ENCODE peak calls at places on chromosome 2, in ten cellular contexts. U is amniotic stem cell; C is endothelial cell of umbilical vein; A is AG08396; O is lower lobe of right lung; N is anterior cingulate cortex; R is NCI-H1694; D is CD8-positive, alpha-beta T cell; Y is glutamatergic neuron; H is activated B cell treated with CpG ODN at 0.5 μM for 24 hours. X is an unnamed sample.

GRCh38 chr2:47388888-47389287 is 14.1 kb upstream of the MSH2 start:
- DNase-seq in U (no peak), C (no peak), A (no peak), O (no peak), N (no peak), R (no peak), D (no peak), Y (no peak), H (no peak), X (no peak)

GRCh38 chr2:115782286-115782685 is 1339.8 kb downstream of the DPP10 start:
- DNase-seq in U (no peak), C (no peak), A (no peak), O (no peak), N (no peak), R (no peak), D (no peak), Y (no peak), H (no peak), X (no peak)

GRCh38 chr2:584863-585823 is 92.1 kb downstream of the TMEM18 start:
- DNase-seq in U (no peak), C (no peak), A (no peak), O (no peak), N (no peak), R (no peak), D (peak), Y (no peak), H (no peak), X (no peak)

GRCh38 chr2:232410238-232410900 is 3.7 kb downstream of the ALPG start:
- DNase-seq in U (no peak), C (peak), A (no peak), O (no peak), N (no peak), R (no peak), D (no peak), Y (no peak), H (no peak), X (no peak)

GRCh38 chr2:160516547-160517365 is 23.1 kb upstream of the RBMS1 start:
- DNase-seq in U (no peak), C (no peak), A (no peak), O (no peak), N (no peak), R (no peak), D (no peak), Y (no peak), H (no peak), X (peak)

GRCh38 chr2:96520697-96521096 is 15.5 kb upstream of the NEURL3 start:
- DNase-seq in U (no peak), C (no peak), A (no peak), O (no peak), N (no peak), R (no peak), D (no peak), Y (no peak), H (no peak), X (no peak)

GRCh38 chr2:85988210-85988913 is 99.6 kb upstream of the ST3GAL5 start:
- DNase-seq in U (no peak), C (no peak), A (no peak), O (no peak), N (no peak), R (no peak), D (no peak), Y (no peak), H (no peak), X (no peak)

GRCh38 chr2:186749179-186749578 is 55.3 kb downstream of the FAM171B start:
- DNase-seq in U (no peak), C (no peak), A (no peak), O (no peak), N (no peak), R (no peak), D (no peak), Y (no peak), H (no peak), X (no peak)

GRCh38 chr2:127479219-127479825 is 47.0 kb downstream of the IWS1 start:
- DNase-seq in U (peak), C (peak), A (peak), O (no peak), N (no peak), R (peak), D (no peak), Y (no peak), H (no peak), X (peak)